ENCODE peak calls at places on chromosomes 5 and 9, in six cellular contexts. Q is SK-N-SH, Y is GM12891, U is suprapubic skin, H is HCT116, N is breast epithelium. Z is an unnamed sample.

GRCh38 chr9:109145062-109145461 is 22.0 kb downstream of the FRRS1L start:
- DNase-seq in Q (no peak), Y (no peak), U (no peak), H (no peak), N (no peak), Z (no peak)

GRCh38 chr9:72951520-72952393 is 1.1 kb downstream of the ALDH1A1 start:
- DNase-seq in Q (no peak), Y (no peak), U (no peak), H (no peak), N (no peak), Z (no peak)

GRCh38 chr5:172646716-172647285 is 5.7 kb downstream of the NEURL1B start:
- DNase-seq in Q (no peak), Y (no peak), U (no peak), H (no peak), N (no peak), Z (no peak)

GRCh38 chr5:131270809-131271208 is 7.0 kb downstream of the CDC42SE2 start:
- DNase-seq in Q (no peak), Y (no peak), U (no peak), H (no peak), N (no peak), Z (no peak)

GRCh38 chr5:53766683-53767082 is 206.2 kb downstream of the NDUFS4 start:
- DNase-seq in Q (no peak), Y (no peak), U (no peak), H (no peak), N (no peak), Z (no peak)

GRCh38 chr5:140112685-140113179 is 1.2 kb upstream of the PURA start:
- DNase-seq in Q (no peak), Y (no peak), U (no peak), H (no peak), N (no peak), Z (no peak)

GRCh38 chr5:68593211-68593701 is 377.7 kb downstream of the PIK3R1 start:
- DNase-seq in Q (no peak), Y (no peak), U (no peak), H (no peak), N (no peak), Z (no peak)

GRCh38 chr5:474826-475661 is 32.1 kb downstream of the EXOC3 start:
- DNase-seq in Q (no peak), Y (no peak), U (peak; percentile 78), H (no peak), N (no peak), Z (no peak)

GRCh38 chr5:142584843-142585242 is 101.0 kb downstream of the FGF1 start:
- DNase-seq in Q (no peak), Y (no peak), U (no peak), H (no peak), N (no peak), Z (no peak)

GRCh38 chr5:100553209-100553608 is 18.0 kb downstream of the FAM174A start:
- DNase-seq in Q (no peak), Y (no peak), U (no peak), H (no peak), N (no peak), Z (no peak)

GRCh38 chr5:158288258-158288657 is 429.3 kb upstream of the CLINT1 start:
- DNase-seq in Q (no peak), Y (no peak), U (no peak), H (no peak), N (no peak), Z (no peak)

GRCh38 chr9:127884427-127884911 is 7.0 kb upstream of the AK1 start:
- DNase-seq in Q (peak; percentile 72), Y (no peak), U (no peak), H (no peak), N (no peak), Z (no peak)

GRCh38 chr9:96688215-96688614 is 33.1 kb upstream of the PRXL2C start:
- DNase-seq in Q (no peak), Y (no peak), U (no peak), H (no peak), N (no peak), Z (no peak)

GRCh38 chr9:97758334-97758916 is 61.3 kb upstream of the XPA start:
- DNase-seq in Q (no peak), Y (no peak), U (no peak), H (no peak), N (no peak), Z (no peak)

GRCh38 chr9:32351845-32352244 is 32.6 kb upstream of the ACO1 start:
- DNase-seq in Q (no peak), Y (no peak), U (no peak), H (peak; percentile 41), N (no peak), Z (no peak)

GRCh38 chr5:123785160-123786001 is 273.4 kb downstream of the CSNK1G3 start:
- DNase-seq in Q (peak; percentile 27), Y (no peak), U (no peak), H (no peak), N (no peak), Z (no peak)

GRCh38 chr5:105752801-105753200 is 1917.9 kb downstream of the EFNA5 start:
- DNase-seq in Q (no peak), Y (no peak), U (no peak), H (no peak), N (no peak), Z (no peak)

GRCh38 chr9:115234094-115234493 is 116.1 kb upstream of the TNC start:
- DNase-seq in Q (no peak), Y (no peak), U (no peak), H (peak; percentile 26), N (no peak), Z (no peak)

DNA sequence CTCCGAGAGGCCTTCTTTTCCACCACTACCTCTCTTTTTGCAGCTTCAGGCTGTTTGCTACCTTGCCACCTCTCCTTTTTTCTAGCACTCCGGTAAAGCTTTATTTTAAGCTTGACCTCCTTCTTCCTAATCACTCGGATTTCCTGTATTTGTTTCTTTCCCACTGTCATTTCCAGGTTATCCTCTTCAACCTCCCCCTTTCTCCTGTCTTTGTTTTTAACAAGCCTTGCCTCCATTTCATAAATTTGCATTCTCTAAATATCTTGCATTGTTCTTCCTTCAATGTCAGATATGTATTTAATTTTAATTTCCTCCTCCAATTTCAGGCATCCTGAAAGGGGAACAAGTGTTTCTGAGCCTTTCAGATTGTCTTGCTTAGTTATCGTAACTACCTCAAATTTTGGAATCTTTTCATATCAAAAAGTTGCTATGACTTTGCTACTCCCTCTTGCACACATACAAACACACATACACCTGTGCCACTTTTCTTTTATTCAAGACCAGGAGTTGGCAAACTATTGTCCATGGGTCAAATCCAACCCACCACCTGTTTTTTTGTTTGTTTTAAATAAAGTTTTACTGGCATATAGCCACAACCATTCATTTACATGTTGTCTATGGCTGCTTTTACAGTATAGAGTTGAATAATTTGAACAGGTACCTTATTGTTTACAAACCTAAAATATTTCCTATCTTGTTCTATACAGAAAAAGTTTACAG is 22.7 kb downstream of the DPYSL3 start:
- DNase-seq in Q (no peak), Y (no peak), U (no peak), H (no peak), N (no peak), Z (no peak)
- TF ChIP-seq POLR2AphosphoS5 in Q (no peak), Y (no peak), U (no peak), H (no peak), N (no peak), Z (no peak)

GRCh38 chr5:113059232-113059805 is 82.7 kb downstream of the DCP2 start:
- DNase-seq in Q (peak; percentile 86), Y (no peak), U (no peak), H (no peak), N (no peak), Z (no peak)
- TF ChIP-seq POLR2AphosphoS5 in Q (peak; percentile 31), Y (no peak), U (no peak), H (no peak), N (no peak), Z (no peak)

GRCh38 chr5:180810210-180811011 is 7.8 kb upstream of the MGAT1 start:
- DNase-seq in Q (peak; percentile 98), Y (peak; percentile 81), U (peak; percentile 97), H (peak; percentile 89), N (peak; percentile 96), Z (peak; percentile 97)

GRCh38 chr5:180811012-180811622 is 8.5 kb upstream of the MGAT1 start:
- DNase-seq in Q (no peak), Y (no peak), U (peak; percentile 82), H (no peak), N (no peak), Z (no peak)

GRCh38 chr5:180808461-180809000 is 5.9 kb upstream of the MGAT1 start:
- DNase-seq in Q (peak; percentile 46), Y (no peak), U (peak; percentile 45), H (no peak), N (no peak), Z (no peak)

GRCh38 chr5:180807654-180808414 is 5.2 kb upstream of the MGAT1 start:
- DNase-seq in Q (no peak), Y (no peak), U (peak; percentile 21), H (no peak), N (no peak), Z (no peak)

DNA sequence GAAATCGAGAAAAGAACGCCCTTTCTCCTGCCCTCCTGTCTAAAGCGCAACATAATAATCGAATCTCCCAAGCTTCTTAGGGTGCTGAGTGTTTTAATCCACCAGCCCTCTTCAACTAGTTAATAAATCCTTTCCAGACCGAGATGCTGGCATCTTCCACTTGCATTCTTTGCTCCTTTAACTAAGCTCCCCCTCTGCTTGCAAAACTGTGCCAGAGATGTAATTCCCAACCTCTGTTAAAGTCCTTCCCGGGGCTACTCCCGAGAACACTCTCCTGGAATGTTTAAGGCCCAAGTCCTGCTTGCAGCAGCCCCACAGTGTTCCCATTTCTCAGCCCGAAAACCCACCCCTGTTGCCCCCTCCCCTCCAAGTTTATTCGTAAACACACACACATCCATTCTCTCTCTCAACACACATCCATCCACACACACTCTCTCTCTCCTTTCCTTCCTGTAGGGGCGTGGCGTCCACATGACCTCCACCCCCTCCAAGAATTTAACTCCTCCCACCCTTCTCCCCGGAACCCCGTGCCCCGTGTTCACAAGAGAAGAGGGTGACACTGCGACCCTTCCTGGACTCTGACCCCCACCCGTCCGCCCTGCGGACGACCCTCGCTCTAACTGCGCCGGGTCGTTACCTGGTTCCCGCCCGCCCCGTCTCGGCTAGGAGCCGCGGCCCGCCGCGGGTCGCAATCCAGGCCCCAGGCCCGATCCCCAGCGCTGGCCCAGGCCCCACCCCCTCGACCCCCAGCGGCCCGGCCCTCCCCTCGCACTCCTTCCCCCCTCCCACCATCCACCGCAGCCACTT is 7.0 kb upstream of the MGAT1 start:
- DNase-seq in Q (peak; percentile 98), Y (peak; percentile 81), U (peak; percentile 93), H (peak; percentile 75), N (peak; percentile 91), Z (peak; percentile 96)
- TF ChIP-seq POLR2AphosphoS5 in Q (peak; percentile 33), Y (no peak), U (no peak), H (peak; percentile 20), N (no peak), Z (no peak)

DNA sequence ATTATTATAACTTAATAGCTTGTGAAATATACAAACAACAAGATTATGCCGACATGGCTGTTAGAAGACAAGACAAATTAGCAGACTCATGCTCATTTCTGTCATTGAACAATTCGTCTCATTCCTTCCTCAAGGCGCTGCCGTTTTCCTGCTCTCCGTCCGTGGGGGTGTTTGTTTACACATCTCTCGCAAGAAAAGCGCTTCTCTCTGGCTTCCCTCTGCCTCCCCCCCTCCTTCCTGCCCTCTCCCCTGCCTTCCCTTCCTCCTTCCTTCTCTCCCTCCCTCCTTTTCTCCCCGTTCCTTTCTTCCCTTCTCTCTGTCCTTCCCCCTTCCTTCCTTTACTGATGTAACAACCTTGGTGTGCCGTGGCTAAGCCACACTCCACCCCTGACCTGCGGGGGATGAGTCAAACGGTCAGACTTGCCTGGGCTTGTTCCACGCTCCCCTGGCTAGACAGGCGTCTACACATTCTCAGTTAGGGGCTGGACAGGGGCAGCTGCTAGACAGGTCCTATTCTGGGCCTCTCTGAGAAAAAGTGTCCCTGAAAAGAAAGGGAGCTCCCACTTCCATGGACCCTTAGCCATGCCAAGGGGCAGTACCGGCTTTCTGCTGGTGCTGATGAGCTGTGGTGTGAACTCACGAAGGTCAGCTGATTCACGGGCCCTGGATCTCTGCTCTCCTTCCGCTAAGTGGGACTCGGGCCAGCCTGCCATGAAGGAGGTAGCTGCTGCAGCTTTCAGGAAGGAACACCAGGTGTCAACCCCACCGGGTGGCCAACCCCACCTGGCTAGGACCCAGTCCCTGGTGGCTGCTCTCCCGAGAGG is 32.0 kb upstream of the SPTLC1 start:
- DNase-seq in Q (no peak), Y (no peak), U (no peak), H (peak; percentile 54), N (no peak), Z (peak; percentile 89)
- TF ChIP-seq POLR2AphosphoS5 in Q (no peak), Y (no peak), U (no peak), H (peak; percentile 44), N (no peak), Z (no peak)